ENCODE peak calls at places on chromosome 14, in four cellular contexts. T, N, C and G are unnamed samples.
A peak's percentile ranks its signal among the peaks of the same experiment; 100 is the strongest.

GRCh38 chr14:95314609-95315008 is 5.1 kb downstream of the CLMN start:
- DNase-seq in T (no peak), N (no peak), C (no peak), G (no peak)

GRCh38 chr14:47509957-47510356 is 165.4 kb downstream of the MDGA2 start:
- DNase-seq in T (no peak), N (no peak), C (no peak), G (no peak)

GRCh38 chr14:68328509-68328908 is 464.4 kb downstream of the ZFP36L1 start:
- DNase-seq in T (no peak), N (no peak), C (no peak), G (no peak)

GRCh38 chr14:26218858-26219257 is 379.0 kb downstream of the NOVA1 start:
- DNase-seq in T (no peak), N (no peak), C (no peak), G (no peak)

GRCh38 chr14:64725360-64725815 is 21.2 kb downstream of the PLEKHG3 start:
- DNase-seq in T (no peak), N (no peak), C (no peak), G (no peak)

GRCh38 chr14:102932484-102933248 is 10.2 kb downstream of the AMN start:
- DNase-seq in T (no peak), N (no peak), C (no peak), G (no peak)

GRCh38 chr14:54193871-54194270 is 202.9 kb upstream of the CDKN3 start:
- DNase-seq in T (no peak), N (no peak), C (no peak), G (no peak)

GRCh38 chr14:97290065-97290464 is 492.9 kb downstream of the VRK1 start:
- DNase-seq in T (no peak), N (no peak), C (no peak), G (no peak)

GRCh38 chr14:58048219-58048618 is 103.8 kb downstream of the ARMH4 start:
- DNase-seq in T (no peak), N (no peak), C (no peak), G (no peak)

GRCh38 chr14:75334191-75335051 is 55.8 kb downstream of the FOS start:
- DNase-seq in T (no peak), N (no peak), C (no peak), G (no peak)

GRCh38 chr14:58607571-58608317 is 30.0 kb upstream of the DACT1 start:
- DNase-seq in T (no peak), N (no peak), C (no peak), G (no peak)

GRCh38 chr14:23302290-23303225 is at the start of gene PPP1R3E:
- DNase-seq in T (no peak), N (peak; percentile 78), C (peak; percentile 87), G (no peak)

GRCh38 chr14:102346645-102347044 is 16.0 kb downstream of the CINP start:
- DNase-seq in T (no peak), N (no peak), C (no peak), G (no peak)

GRCh38 chr14:94677747-94678146 is 65.6 kb downstream of the SERPINA3 start:
- DNase-seq in T (no peak), N (no peak), C (no peak), G (no peak)

GRCh38 chr14:70045715-70046535 is 142.8 kb downstream of the SLC8A3 start:
- DNase-seq in T (peak; percentile 54), N (peak; percentile 86), C (peak; percentile 42), G (peak; percentile 27)

GRCh38 chr14:64401923-64402322 is 13.8 kb downstream of the MTHFD1 start:
- DNase-seq in T (no peak), N (no peak), C (no peak), G (no peak)

GRCh38 chr14:69606816-69607215 is 4.6 kb upstream of the SUSD6 start:
- DNase-seq in T (no peak), N (no peak), C (no peak), G (no peak)

GRCh38 chr14:91323031-91323430 is 78.5 kb upstream of the GPR68 start:
- DNase-seq in T (no peak), N (no peak), C (no peak), G (no peak)

GRCh38 chr14:106691601-106692291 is 1165.4 kb downstream of the TMEM121 start:
- DNase-seq in T (no peak), N (peak; percentile 39), C (peak; percentile 29), G (no peak)

GRCh38 chr14:70716958-70717357 is 75.2 kb downstream of the TTC9 start:
- DNase-seq in T (no peak), N (no peak), C (no peak), G (no peak)

GRCh38 chr14:95495538-95496025 is 20.9 kb downstream of the SYNE3 start:
- DNase-seq in T (no peak), N (no peak), C (no peak), G (no peak)

GRCh38 chr14:81868172-81868571 is 334.5 kb upstream of the SEL1L start:
- DNase-seq in T (no peak), N (peak; percentile 47), C (no peak), G (no peak)

GRCh38 chr14:64734990-64735389 is 30.8 kb downstream of the PLEKHG3 start:
- DNase-seq in T (no peak), N (no peak), C (no peak), G (no peak)

GRCh38 chr14:69692542-69693053 is 74.3 kb upstream of the SRSF5 start:
- DNase-seq in T (no peak), N (no peak), C (no peak), G (no peak)

GRCh38 chr14:68510201-68510600 is 282.7 kb downstream of the ZFP36L1 start:
- DNase-seq in T (no peak), N (no peak), C (no peak), G (no peak)

GRCh38 chr14:55974046-55974582 is 144.1 kb upstream of the PELI2 start:
- DNase-seq in T (no peak), N (no peak), C (no peak), G (no peak)

GRCh38 chr14:57080691-57081090 is 188.0 kb downstream of the EXOC5 start:
- DNase-seq in T (no peak), N (no peak), C (no peak), G (no peak)

GRCh38 chr14:103141117-103141796 is 18.0 kb downstream of the TNFAIP2 start:
- DNase-seq in T (peak; percentile 73), N (peak; percentile 89), C (peak; percentile 76), G (no peak)

GRCh38 chr14:48560421-48560820 is 885.0 kb upstream of the MDGA2 start:
- DNase-seq in T (no peak), N (no peak), C (no peak), G (no peak)

GRCh38 chr14:85443001-85443400 is 86.9 kb upstream of the FLRT2 start:
- DNase-seq in T (no peak), N (no peak), C (no peak), G (no peak)

GRCh38 chr14:34227834-34228662 is 234.0 kb downstream of the SPTSSA start:
- DNase-seq in T (peak; percentile 37), N (peak; percentile 83), C (peak; percentile 70), G (peak; percentile 49)

GRCh38 chr14:30906752-30907658 is 32.6 kb downstream of the COCH start:
- DNase-seq in T (peak; percentile 12), N (no peak), C (no peak), G (no peak)

GRCh38 chr14:33631021-33631420 is 319.9 kb downstream of the EGLN3 start:
- DNase-seq in T (no peak), N (no peak), C (no peak), G (no peak)

GRCh38 chr14:32203928-32204357 is 874 bp upstream of the RNU6-8 start:
- DNase-seq in T (no peak), N (no peak), C (peak; percentile 15), G (no peak)

GRCh38 chr14:76958020-76958965 is 70.2 kb downstream of the IRF2BPL start:
- DNase-seq in T (no peak), N (no peak), C (no peak), G (no peak)

GRCh38 chr14:41749425-41749824 is 142.7 kb downstream of the LRFN5 start:
- DNase-seq in T (no peak), N (no peak), C (no peak), G (no peak)

GRCh38 chr14:87629788-87630187 is 363.2 kb downstream of the GALC start:
- DNase-seq in T (no peak), N (no peak), C (no peak), G (no peak)

GRCh38 chr14:91311284-91311662 is 66.8 kb upstream of the GPR68 start:
- DNase-seq in T (no peak), N (no peak), C (no peak), G (no peak)

GRCh38 chr14:106207316-106207715 is 680.9 kb downstream of the TMEM121 start:
- DNase-seq in T (no peak), N (no peak), C (no peak), G (no peak)

GRCh38 chr14:95690815-95691214 is 4.6 kb downstream of the TCL1B start:
- DNase-seq in T (no peak), N (no peak), C (no peak), G (no peak)

GRCh38 chr14:92512807-92513203 is 776 bp upstream of the RIN3 start:
- DNase-seq in T (no peak), N (no peak), C (no peak), G (no peak)
- H3K4me1 ChIP-seq in T (peaks cover 27% of the 10 kb centered on the region), N (no peaks in the 10 kb centered on the region), C (no peaks in the 10 kb centered on the region), G (peaks cover 9% of the 10 kb centered on the region)

GRCh38 chr14:105006831-105007592 is 13.9 kb downstream of the CDCA4 start:
- DNase-seq in T (no peak), N (no peak), C (no peak), G (no peak)
- TF ChIP-seq ZNF274 in T (no peak), N (no peak), C (no peak), G (no peak)

GRCh38 chr14:61323970-61324369 is 2.6 kb downstream of the PRKCH start:
- DNase-seq in T (no peak), N (no peak), C (no peak), G (no peak)

GRCh38 chr14:61322799-61323290 is 1.5 kb downstream of the PRKCH start:
- DNase-seq in T (peak; percentile 66), N (no peak), C (no peak), G (no peak)

GRCh38 chr14:61321385-61322010 is at the start of gene PRKCH:
- DNase-seq in T (peak; percentile 54), N (peak; percentile 79), C (peak; percentile 74), G (peak; percentile 22)

GRCh38 chr14:61320806-61321384 is 484 bp upstream of the PRKCH start:
- DNase-seq in T (no peak), N (no peak), C (no peak), G (no peak)

GRCh38 chr14:61322011-61322798 is 826 bp downstream of the PRKCH start:
- DNase-seq in T (no peak), N (peak; percentile 63), C (no peak), G (no peak)
- H3K4me3 ChIP-seq in T (peak overlapping the region; percentile 70), N (peak overlapping the region; percentile 60), C (peak overlapping the region; percentile 49), G (peak overlapping the region; percentile 60)

DNA sequence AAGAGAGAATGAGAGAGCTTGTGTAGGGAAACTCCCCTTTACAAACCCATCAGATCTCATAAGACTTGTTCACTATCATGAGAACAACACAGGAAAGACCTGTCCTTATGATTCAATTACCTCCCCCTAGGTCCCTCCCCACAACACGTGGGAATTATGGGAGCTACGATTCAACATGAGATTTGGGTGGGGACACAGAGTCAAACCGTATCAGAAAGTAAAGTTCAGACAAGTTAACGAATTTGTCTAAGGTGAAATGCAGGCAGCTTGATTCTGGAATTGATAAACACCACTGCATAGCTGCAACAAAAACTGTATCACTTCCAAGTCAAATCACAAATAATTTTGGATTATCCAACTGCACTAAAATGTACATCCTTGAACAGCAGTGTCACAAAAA is 47.4 kb downstream of the FOXN3 start:
- DNase-seq in T (no peak), N (no peak), C (no peak), G (no peak)
- H3K4me1 ChIP-seq in T (no peaks in the 10 kb centered on the region), N (peaks cover 19% of the 10 kb centered on the region), C (no peaks in the 10 kb centered on the region), G (no peaks in the 10 kb centered on the region)